ENCODE peak calls at places on chromosomes 1 and 21, in five cellular contexts. P is kidney epithelial cell, X is hippocampal formation, C is A172, M is heart left ventricle. N is an unnamed sample.
A peak's percentile ranks its signal among the peaks of the same experiment; 100 is the strongest.

GRCh38 chr1:154459044-154459443 is 43.0 kb upstream of the TDRD10 start:
- DNase-seq in P (no peak), C (no peak), M (no peak), X (peak; percentile 9), N (peak; percentile 23)

GRCh38 chr1:11898086-11898785 is 28.0 kb downstream of the KIAA2013 start:
- DNase-seq in P (no peak), M (no peak), C (no peak), X (no peak), N (no peak)

GRCh38 chr1:42927274-42927841 is 31.3 kb downstream of the SLC2A1 start:
- DNase-seq in X (no peak), C (no peak), M (no peak), P (no peak), N (no peak)

GRCh38 chr1:145947551-145947950 is 10.3 kb downstream of the LIX1L start:
- DNase-seq in P (no peak), X (no peak), C (no peak), M (no peak), N (no peak)

GRCh38 chr1:179445593-179445992 is 79.8 kb downstream of the AXDND1 start:
- DNase-seq in C (no peak), P (no peak), M (no peak), X (no peak), N (no peak)

GRCh38 chr1:111690306-111690617 is 48.9 kb downstream of the INKA2 start:
- DNase-seq in M (peak; percentile 54), C (peak; percentile 62), P (peak; percentile 58), X (peak; percentile 17), N (no peak)

GRCh38 chr1:246338546-246338945 is 168.5 kb downstream of the SMYD3 start:
- DNase-seq in M (no peak), X (no peak), C (no peak), P (no peak), N (no peak)

GRCh38 chr1:91997607-91998195 is 32.1 kb upstream of the EPHX4 start:
- DNase-seq in M (no peak), X (peak; percentile 1), P (peak; percentile 10), C (peak; percentile 10), N (no peak)

GRCh38 chr1:230964896-230965295 is 13.8 kb downstream of the TTC13 start:
- DNase-seq in P (no peak), M (no peak), X (no peak), C (no peak), N (no peak)

GRCh38 chr21:37631319-37632117 is 264.9 kb downstream of the DYRK1A start:
- DNase-seq in X (no peak), P (peak; percentile 18), C (peak; percentile 81), M (no peak), N (no peak)